ENCODE peak calls at places on chromosomes 11 and 22, in eight cellular contexts. One of them, this sample, is unnamed.

GRCh38 chr11:114321621-114322257 is 25.5 kb downstream of the NNMT start:
- DNase-seq in stomach: no peak
- DNase-seq in sigmoid colon: no peak
- DNase-seq in transverse colon: no peak
- DNase-seq in endothelial cell of umbilical vein: no peak
- DNase-seq in heart left ventricle: no peak
- DNase-seq in spleen: no peak
- DNase-seq in right lobe of liver: no peak
- DNase-seq in this sample: no peak

GRCh38 chr11:125081098-125081798 is 18.1 kb downstream of the SLC37A2 start:
- DNase-seq in stomach: no peak
- DNase-seq in sigmoid colon: peak; percentile 57
- DNase-seq in transverse colon: no peak
- DNase-seq in endothelial cell of umbilical vein: no peak
- DNase-seq in heart left ventricle: no peak
- DNase-seq in spleen: no peak
- DNase-seq in right lobe of liver: no peak
- DNase-seq in this sample: no peak

GRCh38 chr22:39661842-39662676 is 91.5 kb downstream of the CACNA1I start:
- DNase-seq in stomach: peak; percentile 37
- DNase-seq in sigmoid colon: no peak
- DNase-seq in transverse colon: peak; percentile 70
- DNase-seq in endothelial cell of umbilical vein: no peak
- DNase-seq in heart left ventricle: no peak
- DNase-seq in spleen: peak; percentile 86
- DNase-seq in right lobe of liver: no peak
- DNase-seq in this sample: no peak

GRCh38 chr11:113730887-113731726 is 25.0 kb upstream of the TMPRSS5 start:
- DNase-seq in stomach: peak; percentile 45
- DNase-seq in sigmoid colon: no peak
- DNase-seq in transverse colon: peak; percentile 37
- DNase-seq in endothelial cell of umbilical vein: peak; percentile 18
- DNase-seq in heart left ventricle: no peak
- DNase-seq in spleen: no peak
- DNase-seq in right lobe of liver: no peak
- DNase-seq in this sample: no peak

GRCh38 chr11:125166347-125166841 is 1.8 kb downstream of the PKNOX2 start:
- DNase-seq in stomach: no peak
- DNase-seq in sigmoid colon: peak; percentile 70
- DNase-seq in transverse colon: no peak
- DNase-seq in endothelial cell of umbilical vein: no peak
- DNase-seq in heart left ventricle: no peak
- DNase-seq in spleen: no peak
- DNase-seq in right lobe of liver: peak; percentile 32
- DNase-seq in this sample: no peak

GRCh38 chr22:22144858-22145257 is 99.7 kb upstream of the VPREB1 start:
- DNase-seq in stomach: no peak
- DNase-seq in sigmoid colon: no peak
- DNase-seq in transverse colon: no peak
- DNase-seq in endothelial cell of umbilical vein: no peak
- DNase-seq in heart left ventricle: no peak
- DNase-seq in spleen: no peak
- DNase-seq in right lobe of liver: no peak
- DNase-seq in this sample: no peak

GRCh38 chr11:62360685-62361084 is 23.4 kb downstream of the ASRGL1 start:
- DNase-seq in stomach: no peak
- DNase-seq in sigmoid colon: no peak
- DNase-seq in transverse colon: no peak
- DNase-seq in endothelial cell of umbilical vein: peak; percentile 86
- DNase-seq in heart left ventricle: no peak
- DNase-seq in spleen: no peak
- DNase-seq in right lobe of liver: no peak
- DNase-seq in this sample: no peak

GRCh38 chr11:134529212-134530096 is 117.4 kb upstream of the B3GAT1 start:
- DNase-seq in stomach: no peak
- DNase-seq in sigmoid colon: peak; percentile 61
- DNase-seq in transverse colon: no peak
- DNase-seq in endothelial cell of umbilical vein: no peak
- DNase-seq in heart left ventricle: no peak
- DNase-seq in spleen: no peak
- DNase-seq in right lobe of liver: no peak
- DNase-seq in this sample: peak; percentile 37

GRCh38 chr11:60954421-60954820 is 2.4 kb upstream of the SLC15A3 start:
- DNase-seq in stomach: no peak
- DNase-seq in sigmoid colon: no peak
- DNase-seq in transverse colon: no peak
- DNase-seq in endothelial cell of umbilical vein: no peak
- DNase-seq in heart left ventricle: no peak
- DNase-seq in spleen: peak; percentile 83
- DNase-seq in right lobe of liver: no peak
- DNase-seq in this sample: no peak

GRCh38 chr11:114209904-114210303 is 86.3 kb upstream of the NNMT start:
- DNase-seq in stomach: no peak
- DNase-seq in sigmoid colon: no peak
- DNase-seq in transverse colon: no peak
- DNase-seq in endothelial cell of umbilical vein: no peak
- DNase-seq in heart left ventricle: no peak
- DNase-seq in spleen: no peak
- DNase-seq in right lobe of liver: no peak
- DNase-seq in this sample: no peak

GRCh38 chr22:50526849-50527801 is 1.7 kb upstream of the SCO2 start:
- DNase-seq in stomach: peak; percentile 72
- DNase-seq in sigmoid colon: peak; percentile 82
- DNase-seq in transverse colon: peak; percentile 74
- DNase-seq in endothelial cell of umbilical vein: no peak
- DNase-seq in heart left ventricle: peak; percentile 68
- DNase-seq in spleen: peak; percentile 91
- DNase-seq in right lobe of liver: peak; percentile 82
- DNase-seq in this sample: no peak

GRCh38 chr22:42745118-42745517 is 24.4 kb upstream of the A4GALT start:
- DNase-seq in stomach: no peak
- DNase-seq in sigmoid colon: no peak
- DNase-seq in transverse colon: no peak
- DNase-seq in endothelial cell of umbilical vein: peak; percentile 40
- DNase-seq in heart left ventricle: no peak
- DNase-seq in spleen: no peak
- DNase-seq in right lobe of liver: no peak
- DNase-seq in this sample: no peak

GRCh38 chr22:20782601-20783299 is 8.8 kb downstream of the SERPIND1 start:
- DNase-seq in stomach: no peak
- DNase-seq in sigmoid colon: no peak
- DNase-seq in transverse colon: no peak
- DNase-seq in endothelial cell of umbilical vein: peak; percentile 48
- DNase-seq in heart left ventricle: no peak
- DNase-seq in spleen: no peak
- DNase-seq in right lobe of liver: no peak
- DNase-seq in this sample: no peak

GRCh38 chr11:59097113-59097708 is 9.8 kb upstream of the FAM111B start:
- DNase-seq in stomach: peak; percentile 71
- DNase-seq in sigmoid colon: peak; percentile 72
- DNase-seq in transverse colon: peak; percentile 75
- DNase-seq in endothelial cell of umbilical vein: peak; percentile 64
- DNase-seq in heart left ventricle: peak; percentile 45
- DNase-seq in spleen: peak; percentile 79
- DNase-seq in right lobe of liver: peak; percentile 53
- DNase-seq in this sample: no peak

GRCh38 chr11:18540207-18541009 is 13.7 kb upstream of the TSG101 start:
- DNase-seq in stomach: no peak
- DNase-seq in sigmoid colon: no peak
- DNase-seq in transverse colon: no peak
- DNase-seq in endothelial cell of umbilical vein: peak; percentile 43
- DNase-seq in heart left ventricle: no peak
- DNase-seq in spleen: no peak
- DNase-seq in right lobe of liver: no peak
- DNase-seq in this sample: no peak

GRCh38 chr11:47394050-47394321 is 14.4 kb upstream of the SLC39A13 start:
- DNase-seq in stomach: no peak
- DNase-seq in sigmoid colon: peak; percentile 65
- DNase-seq in transverse colon: no peak
- DNase-seq in endothelial cell of umbilical vein: no peak
- DNase-seq in heart left ventricle: no peak
- DNase-seq in spleen: peak; percentile 93
- DNase-seq in right lobe of liver: peak; percentile 57
- DNase-seq in this sample: no peak

GRCh38 chr11:7514099-7514725 is 413 bp downstream of the PPFIBP2 start:
- DNase-seq in stomach: no peak
- DNase-seq in sigmoid colon: peak; percentile 73
- DNase-seq in transverse colon: peak; percentile 54
- DNase-seq in endothelial cell of umbilical vein: no peak
- DNase-seq in heart left ventricle: peak; percentile 24
- DNase-seq in spleen: no peak
- DNase-seq in right lobe of liver: peak; percentile 62
- DNase-seq in this sample: no peak

GRCh38 chr11:18457435-18457834 is 1.8 kb downstream of the LDHAL6A start:
- DNase-seq in stomach: peak; percentile 53
- DNase-seq in sigmoid colon: no peak
- DNase-seq in transverse colon: no peak
- DNase-seq in endothelial cell of umbilical vein: peak; percentile 72
- DNase-seq in heart left ventricle: no peak
- DNase-seq in spleen: no peak
- DNase-seq in right lobe of liver: peak; percentile 25
- DNase-seq in this sample: no peak

GRCh38 chr11:78338138-78338537 is 79.5 kb downstream of the GAB2 start:
- DNase-seq in stomach: no peak
- DNase-seq in sigmoid colon: no peak
- DNase-seq in transverse colon: no peak
- DNase-seq in endothelial cell of umbilical vein: no peak
- DNase-seq in heart left ventricle: no peak
- DNase-seq in spleen: no peak
- DNase-seq in right lobe of liver: no peak
- DNase-seq in this sample: no peak

GRCh38 chr11:78337554-78337924 is 80.1 kb downstream of the GAB2 start:
- DNase-seq in stomach: no peak
- DNase-seq in sigmoid colon: no peak
- DNase-seq in transverse colon: no peak
- DNase-seq in endothelial cell of umbilical vein: no peak
- DNase-seq in heart left ventricle: no peak
- DNase-seq in spleen: no peak
- DNase-seq in right lobe of liver: no peak
- DNase-seq in this sample: no peak

GRCh38 chr11:78339945-78340344 is 77.7 kb downstream of the GAB2 start:
- DNase-seq in stomach: no peak
- DNase-seq in sigmoid colon: no peak
- DNase-seq in transverse colon: no peak
- DNase-seq in endothelial cell of umbilical vein: no peak
- DNase-seq in heart left ventricle: no peak
- DNase-seq in spleen: no peak
- DNase-seq in right lobe of liver: no peak
- DNase-seq in this sample: no peak

GRCh38 chr11:78340530-78340929 is 77.1 kb downstream of the GAB2 start:
- DNase-seq in stomach: no peak
- DNase-seq in sigmoid colon: no peak
- DNase-seq in transverse colon: no peak
- DNase-seq in endothelial cell of umbilical vein: no peak
- DNase-seq in heart left ventricle: no peak
- DNase-seq in spleen: no peak
- DNase-seq in right lobe of liver: no peak
- DNase-seq in this sample: no peak

GRCh38 chr11:78339483-78339882 is 78.1 kb downstream of the GAB2 start:
- DNase-seq in stomach: no peak
- DNase-seq in sigmoid colon: no peak
- DNase-seq in transverse colon: no peak
- DNase-seq in endothelial cell of umbilical vein: no peak
- DNase-seq in heart left ventricle: no peak
- DNase-seq in spleen: no peak
- DNase-seq in right lobe of liver: no peak
- DNase-seq in this sample: no peak
- H3K4me3 ChIP-seq in stomach: no peak overlapping the region
- H3K4me3 ChIP-seq in sigmoid colon: no peak overlapping the region
- H3K4me3 ChIP-seq in transverse colon: no peak overlapping the region
- H3K4me3 ChIP-seq in endothelial cell of umbilical vein: no peak overlapping the region
- H3K4me3 ChIP-seq in heart left ventricle: no peak overlapping the region
- H3K4me3 ChIP-seq in spleen: no peak overlapping the region
- H3K4me3 ChIP-seq in right lobe of liver: no peak overlapping the region
- H3K4me3 ChIP-seq in this sample: no peak overlapping the region

DNA sequence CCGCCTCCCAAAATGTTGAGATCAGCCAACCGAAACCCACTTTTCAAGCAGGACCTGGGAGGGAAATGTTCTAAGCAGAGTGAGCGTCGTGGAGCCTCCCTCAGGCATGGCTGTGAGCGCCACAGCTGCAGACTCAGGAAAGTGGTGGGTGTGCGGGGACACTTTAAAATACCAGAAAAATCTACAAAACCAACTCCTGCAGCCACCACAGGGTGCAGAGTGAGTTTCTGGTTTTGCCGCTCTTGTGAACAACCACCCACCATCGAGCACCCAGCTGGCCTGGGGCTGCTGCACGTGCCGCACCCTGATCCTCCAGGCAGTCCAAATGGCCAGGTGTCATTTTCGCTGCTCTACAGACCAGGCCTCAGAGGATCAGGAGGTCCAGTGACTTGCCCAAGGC is 46.9 kb downstream of the CELSR1 start:
- DNase-seq in stomach: no peak
- DNase-seq in sigmoid colon: no peak
- DNase-seq in transverse colon: no peak
- DNase-seq in endothelial cell of umbilical vein: no peak
- DNase-seq in heart left ventricle: no peak
- DNase-seq in spleen: no peak
- DNase-seq in right lobe of liver: no peak
- DNase-seq in this sample: no peak
- H3K4me1 ChIP-seq in stomach: peaks cover 3% of the 10 kb centered on the region
- H3K4me1 ChIP-seq in sigmoid colon: no peaks in the 10 kb centered on the region
- H3K4me1 ChIP-seq in transverse colon: no peaks in the 10 kb centered on the region
- H3K4me1 ChIP-seq in endothelial cell of umbilical vein: no peaks in the 10 kb centered on the region
- H3K4me1 ChIP-seq in heart left ventricle: no peaks in the 10 kb centered on the region
- H3K4me1 ChIP-seq in spleen: no peaks in the 10 kb centered on the region
- H3K4me1 ChIP-seq in right lobe of liver: no peaks in the 10 kb centered on the region
- H3K4me1 ChIP-seq in this sample: peaks cover 6% of the 10 kb centered on the region

GRCh38 chr22:35299717-35300497 is at the start of gene TOM1:
- DNase-seq in stomach: peak; percentile 98
- DNase-seq in sigmoid colon: peak; percentile 98
- DNase-seq in transverse colon: peak; percentile 98
- DNase-seq in endothelial cell of umbilical vein: peak; percentile 99
- DNase-seq in heart left ventricle: peak; percentile 98
- DNase-seq in spleen: peak; percentile 99
- DNase-seq in right lobe of liver: peak; percentile 99
- DNase-seq in this sample: peak; percentile 98
- TF ChIP-seq POLR2A in stomach: no peak
- TF ChIP-seq POLR2A in sigmoid colon: peak; percentile 72
- TF ChIP-seq POLR2A in transverse colon: peak; percentile 93
- TF ChIP-seq POLR2A in endothelial cell of umbilical vein: peak; percentile 63
- TF ChIP-seq POLR2A in heart left ventricle: no peak
- TF ChIP-seq POLR2A in spleen: no peak
- TF ChIP-seq POLR2A in right lobe of liver: peak; percentile 89
- TF ChIP-seq POLR2A in this sample: peak; percentile 38

GRCh38 chr11:104984818-104985217 is 16.4 kb upstream of the CASP4 start:
- DNase-seq in stomach: no peak
- DNase-seq in sigmoid colon: no peak
- DNase-seq in transverse colon: no peak
- DNase-seq in endothelial cell of umbilical vein: no peak
- DNase-seq in heart left ventricle: no peak
- DNase-seq in spleen: no peak
- DNase-seq in right lobe of liver: no peak
- DNase-seq in this sample: no peak

DNA sequence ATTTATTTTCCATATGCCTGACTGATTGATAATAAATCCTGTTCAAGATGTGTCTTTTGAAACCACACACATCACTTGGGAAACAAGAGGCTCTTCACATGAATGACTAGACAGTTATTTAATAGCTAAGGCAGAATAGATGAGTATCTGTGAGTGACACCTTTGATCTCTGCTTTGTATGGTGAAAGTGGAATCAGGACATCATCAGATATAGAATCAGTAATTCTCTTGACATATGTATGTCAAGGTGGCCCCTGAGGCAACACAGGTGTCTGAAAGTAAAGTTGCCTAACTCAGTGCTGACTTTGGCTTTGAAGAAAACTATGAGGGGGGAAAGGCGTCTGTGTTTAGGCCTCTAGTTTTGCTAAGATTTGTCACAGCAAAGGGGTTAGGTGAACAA is 11.5 kb upstream of the CASP4 start:
- DNase-seq in stomach: no peak
- DNase-seq in sigmoid colon: no peak
- DNase-seq in transverse colon: no peak
- DNase-seq in endothelial cell of umbilical vein: no peak
- DNase-seq in heart left ventricle: no peak
- DNase-seq in spleen: no peak
- DNase-seq in right lobe of liver: no peak
- DNase-seq in this sample: no peak
- H3K4me3 ChIP-seq in stomach: no peak overlapping the region
- H3K4me3 ChIP-seq in sigmoid colon: no peak overlapping the region
- H3K4me3 ChIP-seq in transverse colon: no peak overlapping the region
- H3K4me3 ChIP-seq in endothelial cell of umbilical vein: no peak overlapping the region
- H3K4me3 ChIP-seq in heart left ventricle: no peak overlapping the region
- H3K4me3 ChIP-seq in spleen: no peak overlapping the region
- H3K4me3 ChIP-seq in right lobe of liver: no peak overlapping the region
- H3K4me3 ChIP-seq in this sample: no peak overlapping the region